ENCODE peak calls at places on chromosomes 11 and 22, in ten cellular contexts. One of them, this sample, is unnamed.

GRCh38 chr11:72088076-72088806 is 7.6 kb downstream of the LRRC51 start:
- DNase-seq in kidney: no peak
- DNase-seq in A172: no peak
- DNase-seq in A673: no peak
- DNase-seq in C1 segment of cervical spinal cord: no peak
- DNase-seq in heart right ventricle: no peak
- DNase-seq in amniotic epithelial cell: peak; percentile 53
- DNase-seq in iPS-NIHi11: no peak
- DNase-seq in CD4-positive, alpha-beta T cell: no peak
- DNase-seq in midbrain: no peak
- DNase-seq in this sample: no peak

GRCh38 chr11:72721276-72721675 is 30.9 kb downstream of the ARAP1 start:
- DNase-seq in kidney: peak; percentile 51
- DNase-seq in A673: no peak
- DNase-seq in amniotic epithelial cell: no peak
- DNase-seq in C1 segment of cervical spinal cord: no peak
- DNase-seq in heart right ventricle: no peak
- DNase-seq in CD4-positive, alpha-beta T cell: no peak
- DNase-seq in A172: no peak
- DNase-seq in iPS-NIHi11: no peak
- DNase-seq in midbrain: no peak
- DNase-seq in this sample: no peak

GRCh38 chr22:38012604-38013072 is 28.3 kb upstream of the SOX10 start:
- DNase-seq in CD4-positive, alpha-beta T cell: no peak
- DNase-seq in midbrain: no peak
- DNase-seq in A673: no peak
- DNase-seq in iPS-NIHi11: no peak
- DNase-seq in C1 segment of cervical spinal cord: no peak
- DNase-seq in kidney: no peak
- DNase-seq in A172: no peak
- DNase-seq in amniotic epithelial cell: peak; percentile 30
- DNase-seq in heart right ventricle: no peak
- DNase-seq in this sample: no peak

GRCh38 chr22:21651521-21652009 is 9.5 kb downstream of the SDF2L1 start:
- DNase-seq in heart right ventricle: no peak
- DNase-seq in midbrain: no peak
- DNase-seq in iPS-NIHi11: peak; percentile 31
- DNase-seq in A673: no peak
- DNase-seq in C1 segment of cervical spinal cord: no peak
- DNase-seq in kidney: no peak
- DNase-seq in CD4-positive, alpha-beta T cell: no peak
- DNase-seq in A172: no peak
- DNase-seq in amniotic epithelial cell: no peak
- DNase-seq in this sample: no peak

GRCh38 chr22:37018815-37019308 is 385 bp downstream of the TST start:
- DNase-seq in C1 segment of cervical spinal cord: no peak
- DNase-seq in heart right ventricle: peak; percentile 78
- DNase-seq in CD4-positive, alpha-beta T cell: no peak
- DNase-seq in amniotic epithelial cell: peak; percentile 71
- DNase-seq in kidney: peak; percentile 86
- DNase-seq in A673: peak; percentile 59
- DNase-seq in A172: peak; percentile 21
- DNase-seq in midbrain: peak; percentile 54
- DNase-seq in iPS-NIHi11: peak; percentile 64
- DNase-seq in this sample: peak; percentile 48

GRCh38 chr11:14203392-14203791 is 155.6 kb downstream of the RRAS2 start:
- DNase-seq in C1 segment of cervical spinal cord: peak; percentile 62
- DNase-seq in CD4-positive, alpha-beta T cell: no peak
- DNase-seq in heart right ventricle: no peak
- DNase-seq in A673: no peak
- DNase-seq in A172: no peak
- DNase-seq in iPS-NIHi11: no peak
- DNase-seq in kidney: no peak
- DNase-seq in midbrain: no peak
- DNase-seq in amniotic epithelial cell: no peak
- DNase-seq in this sample: no peak

GRCh38 chr11:111303476-111303875 is 5.1 kb downstream of the POU2AF3 start:
- DNase-seq in iPS-NIHi11: no peak
- DNase-seq in A172: no peak
- DNase-seq in midbrain: no peak
- DNase-seq in C1 segment of cervical spinal cord: no peak
- DNase-seq in A673: peak; percentile 31
- DNase-seq in kidney: no peak
- DNase-seq in heart right ventricle: no peak
- DNase-seq in amniotic epithelial cell: no peak
- DNase-seq in CD4-positive, alpha-beta T cell: no peak
- DNase-seq in this sample: no peak

GRCh38 chr11:62604460-62605130 is 2.9 kb upstream of the MTA2 start:
- DNase-seq in kidney: no peak
- DNase-seq in iPS-NIHi11: no peak
- DNase-seq in heart right ventricle: no peak
- DNase-seq in A673: peak; percentile 58
- DNase-seq in C1 segment of cervical spinal cord: no peak
- DNase-seq in A172: no peak
- DNase-seq in CD4-positive, alpha-beta T cell: no peak
- DNase-seq in amniotic epithelial cell: no peak
- DNase-seq in midbrain: no peak
- DNase-seq in this sample: no peak

GRCh38 chr11:35619754-35620640 is 1.7 kb downstream of the FJX1 start:
- DNase-seq in A172: peak; percentile 58
- DNase-seq in CD4-positive, alpha-beta T cell: no peak
- DNase-seq in amniotic epithelial cell: no peak
- DNase-seq in midbrain: peak; percentile 32
- DNase-seq in heart right ventricle: peak; percentile 24
- DNase-seq in kidney: peak; percentile 81
- DNase-seq in C1 segment of cervical spinal cord: peak; percentile 68
- DNase-seq in A673: peak; percentile 87
- DNase-seq in iPS-NIHi11: peak; percentile 72
- DNase-seq in this sample: peak; percentile 32

GRCh38 chr11:14809466-14809865 is 82.6 kb downstream of the CYP2R1 start:
- DNase-seq in A172: no peak
- DNase-seq in C1 segment of cervical spinal cord: no peak
- DNase-seq in kidney: no peak
- DNase-seq in CD4-positive, alpha-beta T cell: no peak
- DNase-seq in iPS-NIHi11: no peak
- DNase-seq in midbrain: no peak
- DNase-seq in amniotic epithelial cell: peak; percentile 1
- DNase-seq in heart right ventricle: no peak
- DNase-seq in A673: peak; percentile 64
- DNase-seq in this sample: no peak

GRCh38 chr22:32723632-32724031 is 77.9 kb upstream of the TIMP3 start:
- DNase-seq in A673: no peak
- DNase-seq in kidney: peak; percentile 94
- DNase-seq in heart right ventricle: peak; percentile 70
- DNase-seq in iPS-NIHi11: no peak
- DNase-seq in CD4-positive, alpha-beta T cell: peak; percentile 5
- DNase-seq in A172: peak; percentile 77
- DNase-seq in C1 segment of cervical spinal cord: no peak
- DNase-seq in midbrain: peak; percentile 35
- DNase-seq in amniotic epithelial cell: peak; percentile 91
- DNase-seq in this sample: peak; percentile 93

GRCh38 chr11:46472662-46472994 is 81.1 kb upstream of the CHRM4 start:
- DNase-seq in midbrain: no peak
- DNase-seq in kidney: no peak
- DNase-seq in heart right ventricle: no peak
- DNase-seq in iPS-NIHi11: no peak
- DNase-seq in A673: no peak
- DNase-seq in CD4-positive, alpha-beta T cell: no peak
- DNase-seq in amniotic epithelial cell: no peak
- DNase-seq in A172: no peak
- DNase-seq in C1 segment of cervical spinal cord: no peak
- DNase-seq in this sample: no peak

GRCh38 chr11:120057595-120058581 is 80.0 kb downstream of the TRIM29 start:
- DNase-seq in iPS-NIHi11: peak; percentile 62
- DNase-seq in A673: no peak
- DNase-seq in midbrain: no peak
- DNase-seq in C1 segment of cervical spinal cord: no peak
- DNase-seq in CD4-positive, alpha-beta T cell: no peak
- DNase-seq in kidney: no peak
- DNase-seq in A172: peak; percentile 71
- DNase-seq in heart right ventricle: no peak
- DNase-seq in amniotic epithelial cell: no peak
- DNase-seq in this sample: no peak

GRCh38 chr11:697028-697491 is 1.4 kb downstream of the TMEM80 start:
- DNase-seq in kidney: no peak
- DNase-seq in A673: no peak
- DNase-seq in heart right ventricle: no peak
- DNase-seq in midbrain: peak; percentile 31
- DNase-seq in CD4-positive, alpha-beta T cell: no peak
- DNase-seq in amniotic epithelial cell: peak; percentile 87
- DNase-seq in iPS-NIHi11: no peak
- DNase-seq in C1 segment of cervical spinal cord: no peak
- DNase-seq in A172: peak; percentile 37
- DNase-seq in this sample: no peak